ENCODE peak calls at places on chromosomes 3 and 15, in seven cellular contexts. One of them, this sample, is unnamed.
A peak's percentile ranks its signal among the peaks of the same experiment; 100 is the strongest.

GRCh38 chr3:24100694-24101402 is 155.8 kb downstream of the NR1D2 start:
- ATAC-seq in PC-3: no peak
- ATAC-seq in right cardiac atrium: peak; percentile 57
- ATAC-seq in DND-41: no peak
- ATAC-seq in heart left ventricle: no peak
- ATAC-seq in CD4-positive, alpha-beta T cell: no peak
- ATAC-seq in aorta: no peak
- ATAC-seq in this sample: no peak

GRCh38 chr3:186790261-186790981 is 7.0 kb downstream of the EIF4A2 start:
- ATAC-seq in PC-3: peak; percentile 32
- ATAC-seq in right cardiac atrium: peak; percentile 34
- ATAC-seq in DND-41: peak; percentile 48
- ATAC-seq in heart left ventricle: no peak
- ATAC-seq in CD4-positive, alpha-beta T cell: peak; percentile 19
- ATAC-seq in aorta: no peak
- ATAC-seq in this sample: no peak

GRCh38 chr3:140595295-140595694 is 82.6 kb upstream of the TRIM42 start:
- ATAC-seq in PC-3: no peak
- ATAC-seq in right cardiac atrium: peak; percentile 86
- ATAC-seq in DND-41: no peak
- ATAC-seq in heart left ventricle: peak; percentile 85
- ATAC-seq in CD4-positive, alpha-beta T cell: no peak
- ATAC-seq in aorta: no peak
- ATAC-seq in this sample: no peak

GRCh38 chr15:101397521-101398003 is 91.9 kb downstream of the PCSK6 start:
- ATAC-seq in PC-3: peak; percentile 27
- ATAC-seq in right cardiac atrium: peak; percentile 18
- ATAC-seq in DND-41: peak; percentile 93
- ATAC-seq in heart left ventricle: no peak
- ATAC-seq in CD4-positive, alpha-beta T cell: no peak
- ATAC-seq in aorta: peak; percentile 40
- ATAC-seq in this sample: no peak

GRCh38 chr15:78840661-78841060 is 29.4 kb upstream of the ADAMTS7 start:
- ATAC-seq in PC-3: no peak
- ATAC-seq in right cardiac atrium: peak; percentile 44
- ATAC-seq in DND-41: no peak
- ATAC-seq in heart left ventricle: no peak
- ATAC-seq in CD4-positive, alpha-beta T cell: no peak
- ATAC-seq in aorta: peak; percentile 44
- ATAC-seq in this sample: peak; percentile 65

GRCh38 chr3:15329058-15330005 is 3.1 kb downstream of the SH3BP5 start:
- ATAC-seq in PC-3: no peak
- ATAC-seq in right cardiac atrium: peak; percentile 4
- ATAC-seq in DND-41: no peak
- ATAC-seq in heart left ventricle: no peak
- ATAC-seq in CD4-positive, alpha-beta T cell: no peak
- ATAC-seq in aorta: no peak
- ATAC-seq in this sample: peak; percentile 31

GRCh38 chr3:161291191-161291901 is 70.2 kb downstream of the NMD3 start:
- ATAC-seq in PC-3: peak; percentile 37
- ATAC-seq in right cardiac atrium: no peak
- ATAC-seq in DND-41: no peak
- ATAC-seq in heart left ventricle: no peak
- ATAC-seq in CD4-positive, alpha-beta T cell: no peak
- ATAC-seq in aorta: no peak
- ATAC-seq in this sample: no peak

GRCh38 chr3:38346584-38347410 is at the start of gene XYLB:
- ATAC-seq in PC-3: peak; percentile 91
- ATAC-seq in right cardiac atrium: peak; percentile 99
- ATAC-seq in DND-41: peak; percentile 96
- ATAC-seq in heart left ventricle: peak; percentile 92
- ATAC-seq in CD4-positive, alpha-beta T cell: peak; percentile 95
- ATAC-seq in aorta: peak; percentile 99
- ATAC-seq in this sample: peak; percentile 98

GRCh38 chr3:152524198-152525140 is 255.7 kb downstream of the MBNL1 start:
- ATAC-seq in PC-3: peak; percentile 51
- ATAC-seq in right cardiac atrium: no peak
- ATAC-seq in DND-41: peak; percentile 65
- ATAC-seq in heart left ventricle: no peak
- ATAC-seq in CD4-positive, alpha-beta T cell: peak; percentile 48
- ATAC-seq in aorta: no peak
- ATAC-seq in this sample: no peak

GRCh38 chr3:157465741-157466140 is 29.1 kb downstream of the PTX3 start:
- ATAC-seq in PC-3: no peak
- ATAC-seq in right cardiac atrium: no peak
- ATAC-seq in DND-41: no peak
- ATAC-seq in heart left ventricle: no peak
- ATAC-seq in CD4-positive, alpha-beta T cell: no peak
- ATAC-seq in aorta: no peak
- ATAC-seq in this sample: no peak

GRCh38 chr3:47225310-47225906 is 57.2 kb downstream of the KIF9 start:
- ATAC-seq in PC-3: no peak
- ATAC-seq in right cardiac atrium: no peak
- ATAC-seq in DND-41: no peak
- ATAC-seq in heart left ventricle: no peak
- ATAC-seq in CD4-positive, alpha-beta T cell: no peak
- ATAC-seq in aorta: no peak
- ATAC-seq in this sample: no peak

GRCh38 chr3:84717894-84718293 is 240.9 kb upstream of the CADM2 start:
- ATAC-seq in PC-3: no peak
- ATAC-seq in right cardiac atrium: no peak
- ATAC-seq in DND-41: no peak
- ATAC-seq in heart left ventricle: no peak
- ATAC-seq in CD4-positive, alpha-beta T cell: no peak
- ATAC-seq in aorta: no peak
- ATAC-seq in this sample: no peak

GRCh38 chr15:32105258-32106248 is 75.2 kb downstream of the CHRNA7 start:
- ATAC-seq in PC-3: no peak
- ATAC-seq in right cardiac atrium: peak; percentile 71
- ATAC-seq in DND-41: no peak
- ATAC-seq in heart left ventricle: peak; percentile 88
- ATAC-seq in CD4-positive, alpha-beta T cell: no peak
- ATAC-seq in aorta: no peak
- ATAC-seq in this sample: no peak

DNA sequence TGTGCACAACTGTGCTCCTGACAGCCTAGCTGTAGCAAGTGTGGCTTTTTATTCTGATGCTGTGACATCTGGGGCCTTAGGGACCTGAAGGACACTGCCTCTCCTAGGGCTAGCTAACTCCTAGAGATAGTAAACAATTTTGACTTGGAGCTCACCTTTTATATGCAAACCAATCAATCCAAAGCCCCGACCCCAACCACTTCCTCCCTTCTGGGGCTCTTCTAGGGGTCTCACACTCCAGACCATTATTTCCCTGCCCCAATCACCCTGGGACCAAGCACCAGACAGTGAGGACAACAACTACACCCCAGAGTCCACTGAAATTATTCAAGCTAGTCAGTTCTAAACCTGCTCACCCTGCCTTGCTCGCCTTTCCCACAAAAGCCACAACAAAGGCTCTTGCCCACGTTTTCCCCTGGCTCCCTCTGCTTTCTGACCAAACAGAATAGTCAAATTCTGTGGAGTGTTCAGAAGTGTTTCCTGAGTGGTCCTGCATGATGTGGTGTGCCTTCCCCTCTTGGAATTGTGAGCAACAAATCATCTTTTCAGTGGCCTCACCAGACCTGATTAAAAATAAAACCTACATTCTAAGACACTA is 84.2 kb upstream of the WNT5A start:
- ATAC-seq in PC-3: no peak
- ATAC-seq in right cardiac atrium: no peak
- ATAC-seq in DND-41: peak; percentile 44
- ATAC-seq in heart left ventricle: no peak
- ATAC-seq in CD4-positive, alpha-beta T cell: no peak
- ATAC-seq in aorta: no peak
- ATAC-seq in this sample: no peak
- H3K27ac ChIP-seq in PC-3: no peak overlapping the region
- H3K27ac ChIP-seq in right cardiac atrium: no peak overlapping the region
- H3K27ac ChIP-seq in DND-41: no peak overlapping the region
- H3K27ac ChIP-seq in heart left ventricle: no peak overlapping the region
- H3K27ac ChIP-seq in CD4-positive, alpha-beta T cell: no peak overlapping the region
- H3K27ac ChIP-seq in aorta: no peak overlapping the region
- H3K27ac ChIP-seq in this sample: no peak overlapping the region

GRCh38 chr15:98927057-98927456 is 80.5 kb downstream of the PGPEP1L start:
- ATAC-seq in PC-3: no peak
- ATAC-seq in right cardiac atrium: peak; percentile 54
- ATAC-seq in DND-41: no peak
- ATAC-seq in heart left ventricle: no peak
- ATAC-seq in CD4-positive, alpha-beta T cell: no peak
- ATAC-seq in aorta: no peak
- ATAC-seq in this sample: no peak
- H3K27ac ChIP-seq in PC-3: no peak overlapping the region
- H3K27ac ChIP-seq in right cardiac atrium: peak overlapping the region; percentile 32
- H3K27ac ChIP-seq in DND-41: no peak overlapping the region
- H3K27ac ChIP-seq in heart left ventricle: no peak overlapping the region
- H3K27ac ChIP-seq in CD4-positive, alpha-beta T cell: no peak overlapping the region
- H3K27ac ChIP-seq in aorta: peak overlapping the region; percentile 8
- H3K27ac ChIP-seq in this sample: peak overlapping the region; percentile 68

GRCh38 chr3:18087963-18088362 is 337.2 kb downstream of the SATB1 start:
- ATAC-seq in PC-3: no peak
- ATAC-seq in right cardiac atrium: no peak
- ATAC-seq in DND-41: peak; percentile 99
- ATAC-seq in heart left ventricle: no peak
- ATAC-seq in CD4-positive, alpha-beta T cell: no peak
- ATAC-seq in aorta: no peak
- ATAC-seq in this sample: no peak
- H3K27ac ChIP-seq in PC-3: no peak overlapping the region
- H3K27ac ChIP-seq in right cardiac atrium: no peak overlapping the region
- H3K27ac ChIP-seq in DND-41: peak overlapping the region; percentile 88
- H3K27ac ChIP-seq in heart left ventricle: no peak overlapping the region
- H3K27ac ChIP-seq in CD4-positive, alpha-beta T cell: no peak overlapping the region
- H3K27ac ChIP-seq in aorta: no peak overlapping the region
- H3K27ac ChIP-seq in this sample: no peak overlapping the region

GRCh38 chr3:123644358-123644757 is 59.5 kb upstream of the HACD2 start:
- ATAC-seq in PC-3: no peak
- ATAC-seq in right cardiac atrium: no peak
- ATAC-seq in DND-41: no peak
- ATAC-seq in heart left ventricle: no peak
- ATAC-seq in CD4-positive, alpha-beta T cell: no peak
- ATAC-seq in aorta: peak; percentile 24
- ATAC-seq in this sample: peak; percentile 33
- H3K27ac ChIP-seq in PC-3: no peak overlapping the region
- H3K27ac ChIP-seq in right cardiac atrium: no peak overlapping the region
- H3K27ac ChIP-seq in DND-41: no peak overlapping the region
- H3K27ac ChIP-seq in heart left ventricle: no peak overlapping the region
- H3K27ac ChIP-seq in CD4-positive, alpha-beta T cell: no peak overlapping the region
- H3K27ac ChIP-seq in aorta: no peak overlapping the region
- H3K27ac ChIP-seq in this sample: peak overlapping the region; percentile 94

GRCh38 chr15:98635848-98636247 is 12.5 kb upstream of the IGF1R start:
- ATAC-seq in PC-3: no peak
- ATAC-seq in right cardiac atrium: no peak
- ATAC-seq in DND-41: no peak
- ATAC-seq in heart left ventricle: no peak
- ATAC-seq in CD4-positive, alpha-beta T cell: peak; percentile 48
- ATAC-seq in aorta: no peak
- ATAC-seq in this sample: no peak
- H3K27ac ChIP-seq in PC-3: no peak overlapping the region
- H3K27ac ChIP-seq in right cardiac atrium: no peak overlapping the region
- H3K27ac ChIP-seq in DND-41: no peak overlapping the region
- H3K27ac ChIP-seq in heart left ventricle: no peak overlapping the region
- H3K27ac ChIP-seq in CD4-positive, alpha-beta T cell: no peak overlapping the region
- H3K27ac ChIP-seq in aorta: no peak overlapping the region
- H3K27ac ChIP-seq in this sample: no peak overlapping the region

GRCh38 chr3:35665390-35666055 is 26.2 kb downstream of the ARPP21 start:
- ATAC-seq in PC-3: peak; percentile 87
- ATAC-seq in right cardiac atrium: no peak
- ATAC-seq in DND-41: peak; percentile 23
- ATAC-seq in heart left ventricle: no peak
- ATAC-seq in CD4-positive, alpha-beta T cell: no peak
- ATAC-seq in aorta: no peak
- ATAC-seq in this sample: no peak
- H3K27ac ChIP-seq in PC-3: peak overlapping the region; percentile 2
- H3K27ac ChIP-seq in right cardiac atrium: no peak overlapping the region
- H3K27ac ChIP-seq in DND-41: peak overlapping the region; percentile 80
- H3K27ac ChIP-seq in heart left ventricle: no peak overlapping the region
- H3K27ac ChIP-seq in CD4-positive, alpha-beta T cell: no peak overlapping the region
- H3K27ac ChIP-seq in aorta: no peak overlapping the region
- H3K27ac ChIP-seq in this sample: no peak overlapping the region

GRCh38 chr3:174270841-174271240 is 588.3 kb upstream of the NAALADL2 start:
- ATAC-seq in PC-3: peak; percentile 35
- ATAC-seq in right cardiac atrium: no peak
- ATAC-seq in DND-41: no peak
- ATAC-seq in heart left ventricle: no peak
- ATAC-seq in CD4-positive, alpha-beta T cell: no peak
- ATAC-seq in aorta: no peak
- ATAC-seq in this sample: no peak
- H3K27ac ChIP-seq in PC-3: no peak overlapping the region
- H3K27ac ChIP-seq in right cardiac atrium: no peak overlapping the region
- H3K27ac ChIP-seq in DND-41: no peak overlapping the region
- H3K27ac ChIP-seq in heart left ventricle: no peak overlapping the region
- H3K27ac ChIP-seq in CD4-positive, alpha-beta T cell: no peak overlapping the region
- H3K27ac ChIP-seq in aorta: no peak overlapping the region
- H3K27ac ChIP-seq in this sample: no peak overlapping the region

GRCh38 chr3:162541923-162542322 is 1045.3 kb downstream of the OTOL1 start:
- ATAC-seq in PC-3: no peak
- ATAC-seq in right cardiac atrium: no peak
- ATAC-seq in DND-41: no peak
- ATAC-seq in heart left ventricle: no peak
- ATAC-seq in CD4-positive, alpha-beta T cell: no peak
- ATAC-seq in aorta: no peak
- ATAC-seq in this sample: no peak
- H3K27ac ChIP-seq in PC-3: no peak overlapping the region
- H3K27ac ChIP-seq in right cardiac atrium: no peak overlapping the region
- H3K27ac ChIP-seq in DND-41: no peak overlapping the region
- H3K27ac ChIP-seq in heart left ventricle: no peak overlapping the region
- H3K27ac ChIP-seq in CD4-positive, alpha-beta T cell: no peak overlapping the region
- H3K27ac ChIP-seq in aorta: no peak overlapping the region
- H3K27ac ChIP-seq in this sample: no peak overlapping the region

GRCh38 chr15:90820481-90820880 is 47.9 kb upstream of the FURIN start:
- ATAC-seq in PC-3: no peak
- ATAC-seq in right cardiac atrium: no peak
- ATAC-seq in DND-41: no peak
- ATAC-seq in heart left ventricle: no peak
- ATAC-seq in CD4-positive, alpha-beta T cell: no peak
- ATAC-seq in aorta: peak; percentile 12
- ATAC-seq in this sample: no peak

GRCh38 chr15:90819850-90820249 is 48.5 kb upstream of the FURIN start:
- ATAC-seq in PC-3: no peak
- ATAC-seq in right cardiac atrium: peak; percentile 6
- ATAC-seq in DND-41: no peak
- ATAC-seq in heart left ventricle: no peak
- ATAC-seq in CD4-positive, alpha-beta T cell: no peak
- ATAC-seq in aorta: no peak
- ATAC-seq in this sample: no peak

GRCh38 chr15:90817117-90818057 is 51.0 kb upstream of the FURIN start:
- ATAC-seq in PC-3: no peak
- ATAC-seq in right cardiac atrium: no peak
- ATAC-seq in DND-41: no peak
- ATAC-seq in heart left ventricle: no peak
- ATAC-seq in CD4-positive, alpha-beta T cell: no peak
- ATAC-seq in aorta: no peak
- ATAC-seq in this sample: no peak

GRCh38 chr15:90818251-90819210 is 49.9 kb upstream of the FURIN start:
- ATAC-seq in PC-3: no peak
- ATAC-seq in right cardiac atrium: peak; percentile 42
- ATAC-seq in DND-41: peak; percentile 79
- ATAC-seq in heart left ventricle: no peak
- ATAC-seq in CD4-positive, alpha-beta T cell: peak; percentile 70
- ATAC-seq in aorta: no peak
- ATAC-seq in this sample: no peak

DNA sequence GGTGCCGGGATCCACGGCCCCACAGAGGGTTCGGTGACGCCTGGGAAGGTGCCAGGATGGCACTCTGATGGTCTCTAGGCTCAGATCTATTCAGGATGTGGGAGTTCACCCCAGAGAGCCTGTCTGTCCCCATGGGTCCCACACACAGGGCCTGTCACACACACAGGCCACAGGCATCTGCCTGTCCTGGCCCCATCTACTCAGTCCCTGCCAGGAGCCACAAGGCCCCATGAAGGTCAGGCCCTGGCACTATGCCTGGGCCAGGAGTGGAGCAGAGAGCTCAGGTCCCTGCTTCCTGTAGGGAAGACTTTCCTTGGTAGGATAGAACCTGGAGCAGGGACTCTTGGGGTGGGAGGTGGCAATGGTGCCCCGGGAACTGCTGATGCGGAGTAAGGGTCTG is 49.0 kb upstream of the FURIN start:
- ATAC-seq in PC-3: no peak
- ATAC-seq in right cardiac atrium: peak; percentile 52
- ATAC-seq in DND-41: no peak
- ATAC-seq in heart left ventricle: peak; percentile 74
- ATAC-seq in CD4-positive, alpha-beta T cell: no peak
- ATAC-seq in aorta: no peak
- ATAC-seq in this sample: no peak
- H3K27ac ChIP-seq in PC-3: no peak overlapping the region
- H3K27ac ChIP-seq in right cardiac atrium: no peak overlapping the region
- H3K27ac ChIP-seq in DND-41: no peak overlapping the region
- H3K27ac ChIP-seq in heart left ventricle: no peak overlapping the region
- H3K27ac ChIP-seq in CD4-positive, alpha-beta T cell: no peak overlapping the region
- H3K27ac ChIP-seq in aorta: no peak overlapping the region
- H3K27ac ChIP-seq in this sample: no peak overlapping the region

This sample was measured in gastroesophageal sphincter.